ENCODE peak calls at places on chromosomes 1 and 21, in four cellular contexts. W is heart left ventricle, A is endodermal cell, K is LoVo. M is an unnamed sample.

GRCh38 chr21:41167348-41168342 is at the start of gene BACE2:
- DNase-seq in W (peak), A (peak), K (peak), M (peak)

GRCh38 chr21:45409466-45410150 is 4.6 kb downstream of the COL18A1 start:
- DNase-seq in W (peak), A (peak), K (no peak), M (peak)

GRCh38 chr1:66944330-66945274 is 19.8 kb downstream of the MIER1 start:
- DNase-seq in W (no peak), A (no peak), K (peak), M (no peak)

GRCh38 chr1:58365328-58365727 is 181.2 kb downstream of the OMA1 start:
- DNase-seq in W (no peak), A (no peak), K (no peak), M (no peak)

GRCh38 chr1:204172404-204173049 is 6.4 kb upstream of the REN start:
- DNase-seq in W (no peak), A (no peak), K (no peak), M (no peak)

GRCh38 chr1:19035356-19036048 is 79.0 kb upstream of the IFFO2 start:
- DNase-seq in W (no peak), A (peak), K (no peak), M (no peak)

GRCh38 chr1:52323731-52324130 is 42.3 kb downstream of the CC2D1B start:
- DNase-seq in W (no peak), A (no peak), K (no peak), M (no peak)

GRCh38 chr1:38534473-38534823 is 325.1 kb downstream of the RRAGC start:
- DNase-seq in W (no peak), A (no peak), K (no peak), M (no peak)

GRCh38 chr1:55213885-55214213 is 1.3 kb downstream of the USP24 start:
- DNase-seq in W (no peak), A (no peak), K (no peak), M (no peak)

GRCh38 chr1:30852026-30852425 is 56.5 kb downstream of the SDC3 start:
- DNase-seq in W (peak), A (no peak), K (no peak), M (no peak)

GRCh38 chr1:92949937-92950817 is 11.1 kb downstream of the DIPK1A start:
- DNase-seq in W (no peak), A (no peak), K (peak), M (peak)

GRCh38 chr1:202133016-202133415 is 10.3 kb downstream of the GPR37L1 start:
- DNase-seq in W (no peak), A (no peak), K (no peak), M (no peak)

GRCh38 chr1:165235777-165236285 is 120.7 kb downstream of the LMX1A start:
- DNase-seq in W (no peak), A (peak), K (no peak), M (no peak)

GRCh38 chr1:27668808-27669723 is 2.9 kb downstream of the IFI6 start:
- DNase-seq in W (peak), A (peak), K (peak), M (peak)

GRCh38 chr1:65741993-65742392 is 50.7 kb upstream of the PDE4B start:
- DNase-seq in W (no peak), A (no peak), K (no peak), M (no peak)

GRCh38 chr1:43947061-43947889 is 525 bp downstream of the IPO13 start:
- DNase-seq in W (peak), A (no peak), K (no peak), M (no peak)

GRCh38 chr21:36454079-36454478 is 25.8 kb downstream of the CLDN14 start:
- DNase-seq in W (no peak), A (peak), K (no peak), M (no peak)

GRCh38 chr1:156004843-156005593 is 15.7 kb downstream of the SSR2 start:
- DNase-seq in W (no peak), A (no peak), K (no peak), M (no peak)

GRCh38 chr1:171142451-171143121 is 42.5 kb upstream of the FMO2 start:
- DNase-seq in W (peak), A (no peak), K (no peak), M (no peak)

GRCh38 chr1:44012411-44012810 is 18.9 kb downstream of the SLC6A9 start:
- DNase-seq in W (no peak), A (no peak), K (no peak), M (peak)

GRCh38 chr1:1273535-1274298 is at the start of gene UBE2J2:
- DNase-seq in W (peak), A (peak), K (peak), M (peak)

GRCh38 chr21:42337830-42338729 is 12.7 kb downstream of the TFF2 start:
- DNase-seq in W (peak), A (peak), K (peak), M (peak)

GRCh38 chr1:177256153-177256814 is 85.5 kb downstream of the BRINP2 start:
- DNase-seq in W (peak), A (peak), K (peak), M (peak)

GRCh38 chr1:81702079-81702715 is 98.5 kb upstream of the ADGRL2 start:
- DNase-seq in W (no peak), A (no peak), K (no peak), M (no peak)

GRCh38 chr1:25568834-25569598 is 25.6 kb downstream of the LDLRAP1 start:
- DNase-seq in W (peak), A (no peak), K (no peak), M (peak)

GRCh38 chr1:78790174-78790573 is 140.5 kb downstream of the IFI44 start:
- DNase-seq in W (no peak), A (no peak), K (no peak), M (no peak)

GRCh38 chr1:236515443-236515958 is 8.3 kb upstream of the LGALS8 start:
- DNase-seq in W (no peak), A (no peak), K (no peak), M (no peak)

GRCh38 chr1:203202431-203203245 is 16.1 kb upstream of the CHI3L1 start:
- DNase-seq in W (peak), A (no peak), K (no peak), M (no peak)

GRCh38 chr1:226640737-226641136 is 92.2 kb downstream of the STUM start:
- DNase-seq in W (peak), A (no peak), K (no peak), M (no peak)

GRCh38 chr1:188371295-188371806 is 1542.6 kb downstream of the PLA2G4A start:
- DNase-seq in W (no peak), A (no peak), K (no peak), M (no peak)

GRCh38 chr21:37849703-37850102 is 66.6 kb downstream of the KCNJ6 start:
- DNase-seq in W (no peak), A (no peak), K (no peak), M (peak)

GRCh38 chr21:18608226-18608625 is 204.6 kb upstream of the TMPRSS15 start:
- DNase-seq in W (no peak), A (no peak), K (no peak), M (no peak)